ENCODE peak calls at places on chromosomes 5 and 9, in nine cellular contexts. I is body of pancreas, P is A549, R is left ventricle myocardium inferior, E is IMR-90, S is GM23338, J is cardiac muscle cell, A is PC-3, F is endodermal cell. K is an unnamed sample.

GRCh38 chr9:12363439-12363838 is 329.7 kb upstream of the TYRP1 start:
- DNase-seq in I (no peak), P (no peak), R (no peak), E (no peak), S (no peak), J (no peak), A (no peak), F (no peak), K (no peak)

GRCh38 chr5:58786035-58786434 is 203.2 kb downstream of the RAB3C start:
- DNase-seq in I (no peak), P (no peak), R (no peak), E (no peak), S (no peak), J (no peak), A (no peak), F (no peak), K (no peak)

GRCh38 chr5:140107312-140108092 is 6.4 kb upstream of the PURA start:
- DNase-seq in I (peak; percentile 95), P (peak; percentile 95), R (peak; percentile 94), E (peak; percentile 93), S (peak; percentile 90), J (peak; percentile 95), A (peak; percentile 93), F (peak; percentile 95), K (peak; percentile 95)

GRCh38 chr5:154273028-154273617 is 82.6 kb downstream of the GALNT10 start:
- DNase-seq in I (peak; percentile 44), P (peak; percentile 44), R (no peak), E (peak; percentile 21), S (no peak), J (no peak), A (no peak), F (peak; percentile 42), K (peak; percentile 17)

GRCh38 chr5:139636207-139636792 is 11.8 kb upstream of the CXXC5 start:
- DNase-seq in I (peak; percentile 65), P (no peak), R (no peak), E (no peak), S (no peak), J (no peak), A (no peak), F (peak; percentile 65), K (no peak)

GRCh38 chr5:76718381-76718832 is 2.5 kb downstream of the F2R start:
- DNase-seq in I (no peak), P (no peak), R (no peak), E (peak; percentile 62), S (no peak), J (no peak), A (no peak), F (no peak), K (no peak)

GRCh38 chr9:135613946-135614805 is 25.2 kb downstream of the GLT6D1 start:
- DNase-seq in I (no peak), P (no peak), R (no peak), E (no peak), S (no peak), J (no peak), A (no peak), F (no peak), K (no peak)

GRCh38 chr5:89967806-89968444 is 441.6 kb downstream of the CETN3 start:
- DNase-seq in I (no peak), P (no peak), R (no peak), E (no peak), S (no peak), J (no peak), A (peak; percentile 28), F (no peak), K (no peak)

GRCh38 chr9:75892168-75892901 is 1.9 kb downstream of the PCSK5 start:
- DNase-seq in I (peak; percentile 43), P (peak; percentile 22), R (peak; percentile 25), E (no peak), S (peak; percentile 68), J (peak; percentile 38), A (no peak), F (peak; percentile 82), K (peak; percentile 54)

GRCh38 chr9:77194423-77194822 is 17.1 kb downstream of the VPS13A start:
- DNase-seq in I (no peak), P (no peak), R (no peak), E (peak; percentile 37), S (no peak), J (no peak), A (no peak), F (no peak), K (no peak)

GRCh38 chr5:43730832-43731342 is 127.9 kb downstream of the NNT start:
- DNase-seq in I (no peak), P (no peak), R (no peak), E (no peak), S (no peak), J (no peak), A (no peak), F (no peak), K (no peak)

GRCh38 chr9:35673132-35673997 is at the start of gene CA9:
- DNase-seq in I (peak; percentile 84), P (no peak), R (peak; percentile 57), E (no peak), S (no peak), J (no peak), A (no peak), F (no peak), K (peak; percentile 43)

GRCh38 chr5:19987594-19988345 is at the start of gene CDH18:
- DNase-seq in I (peak; percentile 82), P (peak; percentile 22), R (peak; percentile 22), E (peak; percentile 38), S (peak; percentile 86), J (peak; percentile 82), A (peak; percentile 44), F (peak; percentile 92), K (peak; percentile 16)

GRCh38 chr5:14721990-14722656 is 57.6 kb downstream of the OTULIN start:
- DNase-seq in I (no peak), P (no peak), R (no peak), E (peak; percentile 53), S (no peak), J (no peak), A (no peak), F (no peak), K (no peak)

GRCh38 chr9:114034176-114034575 is 43.9 kb downstream of the AMBP start:
- DNase-seq in I (peak; percentile 3), P (no peak), R (no peak), E (no peak), S (no peak), J (no peak), A (no peak), F (peak; percentile 13), K (no peak)

GRCh38 chr9:115136379-115136778 is 18.4 kb upstream of the TNC start:
- DNase-seq in I (no peak), P (no peak), R (no peak), E (no peak), S (no peak), J (no peak), A (no peak), F (no peak), K (no peak)

GRCh38 chr9:115135786-115136185 is 17.8 kb upstream of the TNC start:
- DNase-seq in I (no peak), P (no peak), R (no peak), E (peak; percentile 74), S (no peak), J (no peak), A (no peak), F (no peak), K (no peak)

GRCh38 chr9:115137511-115137910 is 19.6 kb upstream of the TNC start:
- DNase-seq in I (no peak), P (no peak), R (no peak), E (no peak), S (no peak), J (no peak), A (no peak), F (no peak), K (no peak)

GRCh38 chr9:115134941-115135340 is 17.0 kb upstream of the TNC start:
- DNase-seq in I (no peak), P (no peak), R (no peak), E (peak; percentile 88), S (no peak), J (no peak), A (no peak), F (no peak), K (no peak)

GRCh38 chr9:115138151-115138550 is 20.2 kb upstream of the TNC start:
- DNase-seq in I (no peak), P (no peak), R (no peak), E (peak; percentile 42), S (no peak), J (no peak), A (no peak), F (no peak), K (no peak)
- TF ChIP-seq CTCF in I (no peak), P (no peak), R (no peak), E (no peak), S (no peak), J (no peak), A (no peak), F (no peak), K (no peak)

GRCh38 chr9:34587271-34587670 is 2.3 kb downstream of the CNTFR start:
- DNase-seq in I (no peak), P (no peak), R (no peak), E (no peak), S (no peak), J (no peak), A (no peak), F (no peak), K (no peak)
- H3K4me1 ChIP-seq in I (peaks cover 34% of the 10 kb centered on the region), P (peaks cover 7% of the 10 kb centered on the region), R (peaks cover 35% of the 10 kb centered on the region), E (no peaks in the 10 kb centered on the region), S (peaks cover 39% of the 10 kb centered on the region), J (peaks cover 4% of the 10 kb centered on the region), A (no peaks in the 10 kb centered on the region), F (peaks cover 7% of the 10 kb centered on the region), K (peaks cover 32% of the 10 kb centered on the region)

GRCh38 chr9:127224178-127224882 is 40.2 kb upstream of the GARNL3 start:
- DNase-seq in I (peak; percentile 94), P (peak; percentile 91), R (peak; percentile 91), E (peak; percentile 69), S (peak; percentile 98), J (peak; percentile 95), A (peak; percentile 89), F (peak; percentile 100), K (peak; percentile 91)
- H3K4me3 ChIP-seq in I (peak overlapping the region; percentile 13), P (peak overlapping the region; percentile 93), R (peak overlapping the region; percentile 89), E (peak overlapping the region; percentile 85), S (peak overlapping the region; percentile 79), J (peak overlapping the region; percentile 48), A (peak overlapping the region; percentile 73), F (peak overlapping the region; percentile 80), K (peak overlapping the region; percentile 61)

DNA sequence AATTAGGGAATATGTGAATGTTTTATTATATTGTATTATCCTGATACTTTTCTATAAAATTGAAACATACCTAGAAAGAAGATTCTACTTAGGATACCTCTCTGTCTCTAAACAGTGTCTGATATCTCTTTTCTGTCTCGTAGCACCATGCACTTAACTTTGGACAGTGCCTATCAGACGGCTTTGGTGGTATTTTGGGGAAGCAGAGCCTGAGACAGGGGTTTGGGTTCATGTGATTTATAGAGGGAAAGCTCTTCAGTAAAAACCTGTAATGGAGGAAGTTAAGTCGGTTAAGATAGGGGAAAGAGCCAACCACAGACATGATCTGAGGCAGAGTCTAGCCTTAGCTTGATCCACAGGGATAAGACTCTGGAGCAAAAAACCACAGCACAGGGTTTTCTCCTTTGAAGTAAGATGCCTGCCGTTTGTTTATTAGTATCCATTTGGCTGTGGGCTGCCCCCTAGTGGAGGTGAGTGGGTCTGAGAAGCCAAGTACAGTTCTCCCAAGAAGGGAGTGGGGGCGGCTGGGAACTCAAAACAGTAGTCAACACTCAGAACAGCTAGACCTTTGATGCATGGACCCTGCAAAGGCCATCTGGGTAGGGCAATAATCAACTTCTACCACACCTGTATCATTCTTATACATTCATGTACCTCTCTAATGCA is 141.2 kb upstream of the ASTN2 start:
- DNase-seq in I (peak; percentile 89), P (peak; percentile 62), R (peak; percentile 22), E (no peak), S (peak; percentile 91), J (peak; percentile 7), A (peak; percentile 11), F (peak; percentile 95), K (peak; percentile 17)
- TF ChIP-seq CTCF in I (peak; percentile 64), P (peak; percentile 48), R (peak; percentile 58), E (no peak), S (peak; percentile 83), J (peak; percentile 42), A (peak; percentile 44), F (peak; percentile 85), K (peak; percentile 32)

GRCh38 chr5:158431369-158432029 is 572.6 kb upstream of the CLINT1 start:
- DNase-seq in I (no peak), P (no peak), R (no peak), E (no peak), S (no peak), J (no peak), A (no peak), F (no peak), K (no peak)
- H3K4me1 ChIP-seq in I (no peaks in the 10 kb centered on the region), P (no peaks in the 10 kb centered on the region), R (peaks cover 22% of the 10 kb centered on the region), E (no peaks in the 10 kb centered on the region), S (no peaks in the 10 kb centered on the region), J (peaks cover 5% of the 10 kb centered on the region), A (no peaks in the 10 kb centered on the region), F (no peaks in the 10 kb centered on the region), K (no peaks in the 10 kb centered on the region)